ENCODE peak calls at places on chromosomes 2 and 18, in four cellular contexts. D, K, L and A are unnamed samples. For H3K36me3, the result is how much of the 10 kb centered on the place peaks cover.

GRCh38 chr2:70692256-70692655 is 75.7 kb downstream of the ADD2 start:
- DNase-seq in D (no peak), K (no peak), L (no peak), A (no peak)

GRCh38 chr2:25617948-25618646 is 55.3 kb downstream of the DTNB start:
- DNase-seq in D (no peak), K (no peak), L (no peak), A (peak)

GRCh38 chr2:38731090-38731489 is 20.1 kb downstream of the SRSF7 start:
- DNase-seq in D (no peak), K (no peak), L (no peak), A (no peak)

GRCh38 chr18:44048846-44049245 is 631.8 kb upstream of the SETBP1 start:
- DNase-seq in D (no peak), K (no peak), L (peak), A (no peak)

GRCh38 chr2:38830546-38831159 is 45.1 kb downstream of the DHX57 start:
- DNase-seq in D (no peak), K (peak), L (no peak), A (no peak)

GRCh38 chr2:241129086-241129871 is 20.0 kb downstream of the PASK start:
- DNase-seq in D (no peak), K (peak), L (no peak), A (no peak)

GRCh38 chr18:374735-375168 is 106.9 kb upstream of the THOC1 start:
- DNase-seq in D (peak), K (no peak), L (no peak), A (no peak)

GRCh38 chr2:201513271-201513670 is 61.7 kb downstream of the STRADB start:
- DNase-seq in D (no peak), K (no peak), L (no peak), A (no peak)

GRCh38 chr2:212005077-212005671 is 533.4 kb downstream of the ERBB4 start:
- DNase-seq in D (no peak), K (no peak), L (peak), A (peak)

GRCh38 chr2:37417321-37417720 is 72.9 kb downstream of the QPCT start:
- DNase-seq in D (no peak), K (no peak), L (no peak), A (peak)

GRCh38 chr2:49004046-49004626 is 150.2 kb downstream of the FSHR start:
- DNase-seq in D (no peak), K (no peak), L (no peak), A (no peak)

GRCh38 chr18:36078751-36079529 is 11.6 kb upstream of the RPRD1A start:
- DNase-seq in D (no peak), K (no peak), L (no peak), A (no peak)

GRCh38 chr2:230898016-230898415 is 27.0 kb downstream of the GPR55 start:
- DNase-seq in D (peak), K (no peak), L (no peak), A (peak)

GRCh38 chr18:8034674-8035073 is 467.6 kb downstream of the PTPRM start:
- DNase-seq in D (no peak), K (no peak), L (no peak), A (no peak)

GRCh38 chr2:236241181-236242056 is 22.8 kb downstream of the ASB18 start:
- DNase-seq in D (no peak), K (no peak), L (no peak), A (no peak)

GRCh38 chr18:3046216-3046808 is 33.4 kb upstream of the LPIN2 start:
- DNase-seq in D (no peak), K (no peak), L (no peak), A (no peak)

GRCh38 chr2:59630789-59631188 is 922.7 kb downstream of the BCL11A start:
- DNase-seq in D (no peak), K (no peak), L (no peak), A (no peak)

GRCh38 chr2:107338059-107338458 is 452.1 kb upstream of the ST6GAL2 start:
- DNase-seq in D (no peak), K (no peak), L (no peak), A (no peak)

GRCh38 chr2:128622371-128622770 is 303.7 kb upstream of the HS6ST1 start:
- DNase-seq in D (no peak), K (peak), L (no peak), A (no peak)

GRCh38 chr2:203501870-203502269 is 33.2 kb downstream of the RAPH1 start:
- DNase-seq in D (no peak), K (no peak), L (no peak), A (no peak)

GRCh38 chr2:78351208-78351607 is 674.3 kb upstream of the REG3G start:
- DNase-seq in D (no peak), K (no peak), L (peak), A (peak)

GRCh38 chr2:18445412-18446320 is 114.8 kb downstream of the RDH14 start:
- DNase-seq in D (peak), K (no peak), L (no peak), A (no peak)

GRCh38 chr18:68796936-68797690 is 767 bp upstream of the CCDC102B start:
- DNase-seq in D (no peak), K (peak), L (peak), A (no peak)

GRCh38 chr2:16624419-16624745 is 41.3 kb downstream of the CYRIA start:
- DNase-seq in D (no peak), K (no peak), L (no peak), A (no peak)

GRCh38 chr2:66431840-66432511 is 2.9 kb upstream of the MEIS1 start:
- DNase-seq in D (peak), K (peak), L (peak), A (peak)

GRCh38 chr2:138252587-138252986 is 249.0 kb upstream of the SPOPL start:
- DNase-seq in D (no peak), K (no peak), L (no peak), A (no peak)

GRCh38 chr2:205510345-205510744 is 172.0 kb upstream of the NRP2 start:
- DNase-seq in D (no peak), K (no peak), L (no peak), A (peak)

GRCh38 chr18:21997207-21998143 is 171.9 kb upstream of the GATA6 start:
- DNase-seq in D (no peak), K (no peak), L (peak), A (peak)

DNA sequence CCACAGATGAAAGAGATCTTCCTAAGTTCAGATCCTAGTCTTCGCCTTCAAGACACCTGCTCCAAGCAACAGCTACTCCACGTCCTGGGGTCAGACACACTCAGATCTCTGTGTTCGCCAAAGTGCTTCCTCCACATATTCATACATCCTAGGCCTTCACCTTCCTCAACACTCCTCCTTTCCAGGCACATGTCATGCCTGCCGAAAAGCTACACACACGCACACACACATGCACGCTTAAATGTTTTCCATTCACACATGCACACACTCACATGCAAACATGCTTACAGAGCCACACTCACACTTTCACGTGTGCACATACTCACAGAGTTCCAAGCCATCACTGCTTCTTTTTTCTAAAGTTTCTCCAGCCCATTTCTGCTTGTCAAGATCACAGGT is 93.8 kb downstream of the PXDN start:
- DNase-seq in D (no peak), K (no peak), L (no peak), A (no peak)
- H3K36me3 ChIP-seq in D (under half), K (under half), L (under half), A (under half)

DNA sequence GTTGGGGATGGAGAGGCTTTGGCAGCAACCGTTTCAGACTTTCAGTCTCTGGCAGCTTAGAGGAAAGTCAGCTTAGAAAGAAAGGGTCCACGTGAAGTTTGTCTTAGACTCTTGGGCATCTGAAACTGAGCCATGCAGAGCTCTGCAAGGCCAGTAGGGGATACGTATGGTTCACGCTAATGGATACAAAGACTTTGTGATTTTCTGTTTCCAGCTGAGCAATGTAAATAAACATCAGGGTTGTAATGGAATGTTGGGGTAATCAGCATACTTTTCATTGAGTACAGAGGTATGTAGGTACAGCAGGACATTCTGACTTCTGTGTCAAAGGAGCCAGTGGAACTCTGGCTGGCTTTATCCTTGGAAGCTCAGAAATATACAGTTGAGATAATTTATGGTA is 31.0 kb downstream of the RALB start:
- DNase-seq in D (no peak), K (no peak), L (peak), A (peak)
- TF ChIP-seq CTCF in D (no peak), K (no peak), L (peak), A (peak)

GRCh38 chr2:55565613-55566012 is 46.1 kb downstream of the CFAP36 start:
- DNase-seq in D (no peak), K (no peak), L (no peak), A (no peak)

GRCh38 chr2:55555977-55556376 is 36.5 kb downstream of the CFAP36 start:
- DNase-seq in D (no peak), K (no peak), L (no peak), A (peak)

GRCh38 chr2:55556809-55557208 is 37.3 kb downstream of the CFAP36 start:
- DNase-seq in D (no peak), K (no peak), L (no peak), A (no peak)

DNA sequence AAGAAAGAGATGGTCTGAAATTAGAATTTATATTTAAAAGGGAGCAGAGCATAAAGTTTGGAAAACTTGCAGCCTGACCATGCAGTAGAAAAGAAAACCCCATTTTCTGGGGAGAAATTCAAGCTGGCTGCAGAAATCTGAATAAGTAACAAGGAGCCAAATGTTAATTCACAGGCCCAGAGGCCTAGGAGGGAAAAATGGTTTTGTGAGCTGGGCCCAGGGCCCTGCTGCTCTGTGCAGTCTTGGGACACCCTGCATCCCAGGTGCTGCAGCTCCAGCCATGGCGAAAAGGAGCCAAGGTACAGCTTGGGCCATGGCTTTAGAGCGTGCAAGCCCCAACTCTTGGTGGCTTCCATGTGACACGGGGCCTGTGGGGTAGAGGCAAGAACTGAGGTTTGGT is 41.3 kb downstream of the CFAP36 start:
- DNase-seq in D (no peak), K (no peak), L (no peak), A (no peak)
- H3K36me3 ChIP-seq in D (under half), K (half or more), L (under half), A (under half)

DNA sequence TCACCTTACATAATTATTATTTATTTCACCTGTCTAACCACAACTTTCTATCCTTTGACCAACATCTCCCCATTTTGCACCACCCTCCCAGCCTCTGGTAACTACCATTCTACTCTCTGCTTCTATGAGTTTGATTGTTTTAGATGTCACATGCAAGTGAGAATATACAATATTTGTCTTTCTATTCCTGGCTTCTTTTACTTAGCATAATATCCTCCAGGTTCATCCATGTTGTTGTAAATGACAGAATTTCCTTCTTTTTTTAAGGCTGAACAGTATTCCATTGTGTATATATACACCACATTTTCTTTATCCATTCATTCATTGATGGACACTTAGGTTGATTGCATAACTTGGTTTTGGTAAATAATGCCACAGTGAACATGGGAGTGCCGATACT is 24.0 kb downstream of the PPM1B start:
- DNase-seq in D (no peak), K (no peak), L (no peak), A (no peak)
- TF ChIP-seq CTCF in D (no peak), K (no peak), L (no peak), A (no peak)

DNA sequence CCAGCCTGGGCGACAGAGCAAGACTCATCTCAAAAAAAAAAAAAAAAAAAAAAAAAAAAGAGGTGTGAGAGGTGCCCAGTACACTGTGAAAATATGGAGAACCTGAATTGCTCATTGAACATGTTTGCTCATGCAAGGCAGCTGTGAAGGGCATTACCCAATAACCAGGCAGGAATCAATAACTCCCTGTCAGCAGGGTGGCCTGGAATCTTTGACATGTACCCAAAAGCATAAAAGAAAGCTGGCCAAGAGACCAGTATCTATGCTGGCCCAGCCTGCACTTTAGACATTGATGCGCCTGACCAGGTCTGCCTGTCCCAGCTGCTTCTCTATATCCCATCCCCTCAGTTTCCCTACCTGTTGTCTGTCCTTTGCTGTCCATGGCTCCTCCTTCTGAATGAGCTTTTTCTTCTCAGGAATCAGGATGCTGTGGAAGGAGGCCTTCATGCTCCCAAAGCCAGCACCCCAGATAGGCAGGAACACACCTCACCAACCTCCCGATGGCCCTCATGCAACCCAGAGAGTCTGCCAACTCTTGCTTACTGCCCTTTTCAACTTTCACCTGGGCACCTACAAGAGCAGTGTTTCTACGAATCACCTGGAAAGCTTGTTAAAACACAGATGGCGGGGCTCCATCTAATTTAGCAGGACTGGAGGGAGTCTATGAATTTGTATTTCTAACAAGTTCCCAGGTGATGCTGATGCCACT is 83.4 kb upstream of the PPP1CB start:
- DNase-seq in D (no peak), K (no peak), L (no peak), A (no peak)
- H3K36me3 ChIP-seq in D (under half), K (under half), L (under half), A (under half)

DNA sequence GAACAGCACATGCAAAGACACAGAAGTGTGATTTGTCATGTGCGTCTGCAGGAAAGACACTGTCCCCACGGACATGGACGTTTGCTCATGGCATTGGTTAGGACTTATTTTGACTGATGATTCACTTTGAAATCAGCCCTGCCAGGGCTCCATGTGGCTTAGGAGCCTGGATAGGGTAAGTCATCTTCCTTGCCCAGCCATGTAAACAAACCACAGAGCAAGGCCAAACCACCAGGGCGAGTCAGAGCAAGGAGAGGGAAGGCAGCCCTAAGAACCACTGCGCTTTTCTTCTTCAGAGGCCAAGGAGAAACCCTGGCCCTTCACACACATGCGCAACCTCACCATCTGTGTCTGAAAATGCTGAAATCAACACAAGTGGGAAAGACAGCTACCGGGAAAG is 88.8 kb downstream of the GFPT1 start:
- DNase-seq in D (no peak), K (no peak), L (no peak), A (no peak)
- TF ChIP-seq CTCF in D (no peak), K (no peak), L (no peak), A (no peak)

GRCh38 chr2:222627764-222628163 is 28.1 kb downstream of the FARSB start:
- DNase-seq in D (no peak), K (no peak), L (no peak), A (no peak)
- H3K36me3 ChIP-seq in D (under half), K (half or more), L (half or more), A (under half)

GRCh38 chr2:156156580-156156979 is 175.9 kb downstream of the NR4A2 start:
- DNase-seq in D (no peak), K (no peak), L (peak), A (no peak)
- TF ChIP-seq CTCF in D (no peak), K (no peak), L (peak), A (peak)

DNA sequence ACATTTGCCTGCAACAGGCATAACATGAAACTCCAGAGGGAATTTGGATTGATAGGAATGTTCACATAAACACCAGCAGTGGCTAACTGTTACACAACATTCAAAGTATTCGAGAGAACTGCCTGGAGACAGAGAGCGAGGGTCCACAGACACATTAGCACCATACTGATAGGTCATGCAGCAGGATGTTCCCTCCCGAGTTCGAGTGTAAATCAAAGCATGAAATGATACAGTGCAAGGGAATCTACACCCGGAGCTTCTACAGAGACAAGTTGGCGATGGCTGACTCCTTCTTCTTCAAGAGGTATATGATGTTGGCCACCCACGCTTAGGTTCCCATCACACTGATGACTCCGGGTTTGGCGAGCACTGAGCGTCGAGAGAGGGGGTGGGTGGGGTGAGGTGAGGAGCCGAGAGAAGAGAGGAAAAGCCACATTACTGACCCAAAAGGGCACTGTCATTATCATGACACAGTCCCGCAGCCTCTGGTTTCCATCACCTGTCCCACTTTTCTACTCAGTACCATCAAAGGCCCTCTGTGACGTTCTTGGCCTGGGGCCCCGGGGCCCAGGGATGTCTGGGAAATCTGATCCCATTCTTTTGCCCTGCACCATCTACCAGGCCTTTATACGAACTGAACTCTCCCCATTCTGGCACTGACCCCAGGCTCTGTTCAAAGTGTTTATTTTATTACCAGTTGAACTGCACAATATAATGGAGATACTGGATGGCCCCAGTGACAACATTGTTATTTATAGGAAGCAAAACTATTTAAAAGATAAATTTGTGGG is 89.3 kb downstream of the COL6A3 start:
- DNase-seq in D (peak), K (no peak), L (no peak), A (peak)
- H3K36me3 ChIP-seq in D (under half), K (under half), L (under half), A (under half)

GRCh38 chr2:217647925-217648324 is 354.9 kb downstream of the TNS1 start:
- DNase-seq in D (no peak), K (no peak), L (no peak), A (no peak)

GRCh38 chr2:217647226-217647625 is 355.6 kb downstream of the TNS1 start:
- DNase-seq in D (no peak), K (no peak), L (no peak), A (no peak)

GRCh38 chr2:217650716-217651360 is 352.0 kb downstream of the TNS1 start:
- DNase-seq in D (no peak), K (no peak), L (peak), A (peak)

GRCh38 chr2:217652761-217653160 is 350.0 kb downstream of the TNS1 start:
- DNase-seq in D (no peak), K (no peak), L (no peak), A (no peak)

DNA sequence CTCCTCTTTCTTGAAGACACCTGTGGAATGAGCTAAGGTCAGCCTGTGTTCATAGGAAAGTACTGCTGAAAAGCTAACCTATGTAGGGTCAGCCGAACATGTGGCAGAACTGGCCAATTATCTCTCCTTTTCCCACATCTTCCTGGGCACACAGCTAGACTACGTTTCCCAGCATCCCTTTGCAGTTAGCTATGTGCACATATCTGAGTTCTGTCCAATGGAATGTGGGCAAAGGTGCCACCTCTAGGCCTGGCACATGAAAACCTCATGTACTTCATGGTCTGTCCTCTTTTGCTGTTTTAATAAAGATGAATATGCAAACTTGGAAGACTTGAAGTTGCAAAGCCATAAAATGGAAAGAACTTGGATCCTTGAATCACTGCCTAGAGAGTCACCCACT is 352.6 kb downstream of the TNS1 start:
- DNase-seq in D (no peak), K (no peak), L (peak), A (no peak)
- TF ChIP-seq CTCF in D (no peak), K (no peak), L (no peak), A (no peak)